ENCODE peak calls at places on chromosomes 6 and 20, in eight cellular contexts. I, N, T, W, Y, O, G and A are unnamed samples.

GRCh38 chr20:22810030-22810429 is 225.1 kb upstream of the SSTR4 start:
- DNase-seq in I (no peak), N (no peak), T (no peak), W (no peak), Y (no peak), O (no peak), G (no peak), A (no peak)

GRCh38 chr6:70398783-70399730 is 14.3 kb upstream of the FAM135A start:
- DNase-seq in I (peak), N (no peak), T (no peak), W (no peak), Y (no peak), O (no peak), G (no peak), A (no peak)

GRCh38 chr20:19915111-19915798 is 101.9 kb upstream of the NAA20 start:
- DNase-seq in I (no peak), N (no peak), T (no peak), W (no peak), Y (no peak), O (no peak), G (peak), A (no peak)

GRCh38 chr6:166655713-166656265 is 28.7 kb upstream of the RPS6KA2 start:
- DNase-seq in I (no peak), N (no peak), T (no peak), W (no peak), Y (no peak), O (no peak), G (no peak), A (no peak)

GRCh38 chr6:117911150-117911549 is 4.1 kb downstream of the SLC35F1 start:
- DNase-seq in I (no peak), N (no peak), T (no peak), W (no peak), Y (no peak), O (no peak), G (no peak), A (no peak)

GRCh38 chr6:147909645-147910044 is 401.2 kb downstream of the SAMD5 start:
- DNase-seq in I (no peak), N (no peak), T (no peak), W (no peak), Y (no peak), O (no peak), G (no peak), A (no peak)

GRCh38 chr6:29005183-29005885 is at the start of gene ZNF311:
- DNase-seq in I (peak), N (peak), T (no peak), W (peak), Y (peak), O (no peak), G (no peak), A (no peak)

GRCh38 chr6:136429681-136430080 is 120.5 kb downstream of the MAP7 start:
- DNase-seq in I (no peak), N (no peak), T (no peak), W (no peak), Y (no peak), O (no peak), G (no peak), A (no peak)

GRCh38 chr6:44527961-44528644 is 140.6 kb downstream of the CDC5L start:
- DNase-seq in I (no peak), N (no peak), T (no peak), W (no peak), Y (no peak), O (no peak), G (no peak), A (no peak)

GRCh38 chr20:52103469-52103910 is 88.1 kb downstream of the ZFP64 start:
- DNase-seq in I (no peak), N (no peak), T (no peak), W (no peak), Y (no peak), O (peak), G (no peak), A (no peak)

GRCh38 chr20:33697129-33697528 is 10.9 kb upstream of the E2F1 start:
- DNase-seq in I (no peak), N (peak), T (no peak), W (no peak), Y (no peak), O (no peak), G (no peak), A (no peak)

GRCh38 chr6:83707829-83708545 is 914 bp downstream of the SNAP91 start:
- DNase-seq in I (peak), N (peak), T (no peak), W (peak), Y (no peak), O (peak), G (no peak), A (no peak)

GRCh38 chr20:58981564-58982364 is 708 bp downstream of the NELFCD start:
- DNase-seq in I (peak), N (no peak), T (no peak), W (no peak), Y (no peak), O (peak), G (peak), A (no peak)

GRCh38 chr20:42093041-42093440 is 474.9 kb upstream of the CHD6 start:
- DNase-seq in I (no peak), N (no peak), T (no peak), W (no peak), Y (no peak), O (no peak), G (no peak), A (no peak)

GRCh38 chr6:33962186-33962585 is 158.4 kb upstream of the MLN start:
- DNase-seq in I (no peak), N (no peak), T (no peak), W (no peak), Y (no peak), O (no peak), G (no peak), A (no peak)

GRCh38 chr6:14545496-14545895 is 427.9 kb downstream of the CD83 start:
- DNase-seq in I (no peak), N (no peak), T (no peak), W (no peak), Y (no peak), O (no peak), G (no peak), A (no peak)

GRCh38 chr20:7775072-7775471 is 165.2 kb downstream of the HAO1 start:
- DNase-seq in I (peak), N (no peak), T (no peak), W (peak), Y (no peak), O (no peak), G (no peak), A (no peak)

GRCh38 chr6:144320746-144321145 is 35.6 kb downstream of the UTRN start:
- DNase-seq in I (no peak), N (no peak), T (no peak), W (no peak), Y (no peak), O (no peak), G (no peak), A (no peak)

GRCh38 chr6:21438237-21438985 is 155.1 kb upstream of the SOX4 start:
- DNase-seq in I (no peak), N (no peak), T (no peak), W (no peak), Y (peak), O (peak), G (peak), A (no peak)

GRCh38 chr6:113432729-113433505 is 424.2 kb upstream of the MARCKS start:
- DNase-seq in I (no peak), N (no peak), T (no peak), W (no peak), Y (no peak), O (no peak), G (no peak), A (no peak)

GRCh38 chr6:142833054-142833453 is 111.9 kb downstream of the HIVEP2 start:
- DNase-seq in I (no peak), N (no peak), T (peak), W (no peak), Y (peak), O (no peak), G (no peak), A (no peak)

GRCh38 chr20:54573838-54574237 is 98.4 kb downstream of the DOK5 start:
- DNase-seq in I (no peak), N (no peak), T (no peak), W (peak), Y (no peak), O (no peak), G (no peak), A (no peak)

GRCh38 chr6:129644567-129645015 is 65.4 kb downstream of the ARHGAP18 start:
- DNase-seq in I (no peak), N (no peak), T (no peak), W (no peak), Y (no peak), O (no peak), G (no peak), A (no peak)

GRCh38 chr20:9021699-9022098 is 47.2 kb upstream of the PLCB4 start:
- DNase-seq in I (no peak), N (no peak), T (no peak), W (no peak), Y (no peak), O (no peak), G (no peak), A (no peak)